ENCODE peak calls at places on chromosome 4, in eight cellular contexts. M, D, B, C, G, V, Q and T are unnamed samples.

GRCh38 chr4:101160792-101161592 is 186.3 kb downstream of the PPP3CA start:
- DNase-seq in C (no peak), V (no peak), B (no peak), M (no peak), G (no peak), D (no peak), Q (no peak), T (no peak)

GRCh38 chr4:43348591-43348990 is 456.1 kb downstream of the GRXCR1 start:
- DNase-seq in B (no peak), G (no peak), M (no peak), C (no peak), V (no peak), D (no peak), Q (no peak), T (no peak)

GRCh38 chr4:7384929-7385890 is 49.5 kb downstream of the PSAPL1 start:
- DNase-seq in C (no peak), D (no peak), V (no peak), G (no peak), B (peak; percentile 72), Q (no peak), M (no peak), T (no peak)

GRCh38 chr4:129179276-129179675 is 83.3 kb downstream of the C4orf33 start:
- DNase-seq in D (no peak), G (no peak), B (no peak), V (no peak), M (no peak), C (no peak), Q (no peak), T (no peak)

GRCh38 chr4:118361192-118361591 is 8.4 kb upstream of the PRSS12 start:
- DNase-seq in C (no peak), G (no peak), D (no peak), Q (no peak), M (no peak), B (no peak), V (no peak), T (no peak)

GRCh38 chr4:8729408-8730149 is 137.0 kb downstream of the CPZ start:
- DNase-seq in Q (no peak), D (no peak), C (no peak), V (no peak), M (no peak), G (no peak), B (peak; percentile 80), T (no peak)

GRCh38 chr4:158760866-158761265 is 8.0 kb upstream of the FNIP2 start:
- DNase-seq in G (no peak), V (peak; percentile 32), D (no peak), C (no peak), Q (no peak), B (no peak), M (no peak), T (no peak)

GRCh38 chr4:1249731-1250526 is 999 bp upstream of the CTBP1 start:
- DNase-seq in B (peak; percentile 91), C (peak; percentile 62), V (peak; percentile 48), Q (no peak), G (no peak), D (no peak), M (peak; percentile 19), T (no peak)